ENCODE peak calls at places on chromosomes 6 and 20, in five cellular contexts. V is epithelial cell of esophagus, X is transverse colon, J is brain microvascular endothelial cell, I is uterus. R is an unnamed sample.

GRCh38 chr20:1870792-1871550 is 24.2 kb upstream of the SIRPA start:
- DNase-seq in V (no peak), X (no peak), J (no peak), I (no peak), R (no peak)

GRCh38 chr6:52509281-52510212 is 67.3 kb downstream of the TRAM2 start:
- DNase-seq in V (no peak), X (no peak), J (peak; percentile 68), I (no peak), R (peak; percentile 68)

GRCh38 chr6:45845546-45845945 is 170.1 kb downstream of the CLIC5 start:
- DNase-seq in V (peak; percentile 53), X (no peak), J (no peak), I (no peak), R (peak; percentile 58)

GRCh38 chr6:142728910-142729481 is 216.0 kb downstream of the HIVEP2 start:
- DNase-seq in V (no peak), X (no peak), J (peak; percentile 93), I (peak; percentile 25), R (peak; percentile 81)

GRCh38 chr6:46246081-46246480 is 75.3 kb upstream of the ENPP5 start:
- DNase-seq in V (no peak), X (no peak), J (no peak), I (no peak), R (peak; percentile 29)

GRCh38 chr6:38656896-38657295 is 17.2 kb upstream of the BTBD9 start:
- DNase-seq in V (no peak), X (no peak), J (no peak), I (no peak), R (no peak)

GRCh38 chr6:72421387-72421786 is 200.5 kb upstream of the KCNQ5 start:
- DNase-seq in V (no peak), X (no peak), J (no peak), I (no peak), R (no peak)

GRCh38 chr6:111602481-111603404 is 2.9 kb downstream of the TRAF3IP2 start:
- DNase-seq in V (peak; percentile 42), X (peak; percentile 21), J (peak; percentile 34), I (peak; percentile 70), R (peak; percentile 93)

GRCh38 chr6:116352515-116353471 is 18.0 kb upstream of the DSE start:
- DNase-seq in V (peak; percentile 61), X (no peak), J (no peak), I (no peak), R (peak; percentile 69)

GRCh38 chr20:34237942-34238341 is 3.3 kb upstream of the ASIP start:
- DNase-seq in V (no peak), X (no peak), J (no peak), I (no peak), R (no peak)

GRCh38 chr6:7644394-7644793 is 54.4 kb downstream of the SNRNP48 start:
- DNase-seq in V (peak; percentile 92), X (peak; percentile 16), J (no peak), I (no peak), R (no peak)

GRCh38 chr6:52027699-52028098 is 59.7 kb downstream of the PKHD1 start:
- DNase-seq in V (no peak), X (no peak), J (no peak), I (no peak), R (no peak)

GRCh38 chr6:163338671-163339405 is 75.7 kb upstream of the QKI start:
- DNase-seq in V (peak; percentile 5), X (no peak), J (peak; percentile 91), I (no peak), R (no peak)

GRCh38 chr6:14966111-14966901 is 279.6 kb upstream of the JARID2 start:
- DNase-seq in V (peak; percentile 48), X (no peak), J (no peak), I (no peak), R (no peak)

GRCh38 chr6:75147512-75147911 is 58.3 kb downstream of the COL12A1 start:
- DNase-seq in V (no peak), X (no peak), J (no peak), I (no peak), R (peak; percentile 76)

GRCh38 chr6:30399390-30400058 is 54.6 kb downstream of the RPP21 start:
- DNase-seq in V (peak; percentile 81), X (no peak), J (no peak), I (no peak), R (peak; percentile 30)

GRCh38 chr20:25238319-25239037 is 9.4 kb upstream of the PYGB start:
- DNase-seq in V (peak; percentile 76), X (no peak), J (peak; percentile 75), I (no peak), R (peak; percentile 51)

GRCh38 chr6:135240711-135241110 is 59.6 kb downstream of the MYB start:
- DNase-seq in V (no peak), X (no peak), J (no peak), I (no peak), R (no peak)

GRCh38 chr6:154482858-154483257 is 27.6 kb downstream of the CNKSR3 start:
- DNase-seq in V (no peak), X (no peak), J (no peak), I (peak; percentile 34), R (no peak)

GRCh38 chr6:75546401-75546800 is 52.8 kb upstream of the FILIP1 start:
- DNase-seq in V (peak; percentile 35), X (no peak), J (no peak), I (no peak), R (peak; percentile 56)

GRCh38 chr6:53671111-53671510 is 5.6 kb upstream of the KLHL31 start:
- DNase-seq in V (peak; percentile 66), X (no peak), J (no peak), I (no peak), R (no peak)

GRCh38 chr6:5214570-5215052 is 46.1 kb downstream of the LYRM4 start:
- DNase-seq in V (peak; percentile 73), X (peak; percentile 18), J (peak; percentile 52), I (no peak), R (peak; percentile 37)

GRCh38 chr6:138691595-138692057 is 81.9 kb upstream of the CCDC28A start:
- DNase-seq in V (peak; percentile 87), X (no peak), J (peak; percentile 63), I (no peak), R (peak; percentile 78)

GRCh38 chr20:58382096-58382495 is 6.9 kb upstream of the VAPB start:
- DNase-seq in V (no peak), X (no peak), J (no peak), I (no peak), R (no peak)

GRCh38 chr20:36860811-36861624 is 14.9 kb upstream of the TLDC2 start:
- DNase-seq in V (no peak), X (no peak), J (no peak), I (no peak), R (no peak)

GRCh38 chr6:14658030-14658429 is 540.5 kb downstream of the CD83 start:
- DNase-seq in V (no peak), X (no peak), J (no peak), I (no peak), R (no peak)

GRCh38 chr6:34341481-34341971 is 50.9 kb downstream of the NUDT3 start:
- DNase-seq in V (peak; percentile 48), X (no peak), J (no peak), I (peak; percentile 68), R (no peak)

GRCh38 chr20:34538671-34539123 is 19.8 kb upstream of the MAP1LC3A start:
- DNase-seq in V (peak; percentile 63), X (peak; percentile 55), J (peak; percentile 43), I (peak; percentile 33), R (peak; percentile 66)

GRCh38 chr6:128443553-128443952 is 76.8 kb downstream of the PTPRK start:
- DNase-seq in V (peak; percentile 66), X (no peak), J (peak; percentile 23), I (no peak), R (no peak)

GRCh38 chr6:143068001-143068400 is 7.3 kb downstream of the AIG1 start:
- DNase-seq in V (no peak), X (no peak), J (no peak), I (no peak), R (no peak)

DNA sequence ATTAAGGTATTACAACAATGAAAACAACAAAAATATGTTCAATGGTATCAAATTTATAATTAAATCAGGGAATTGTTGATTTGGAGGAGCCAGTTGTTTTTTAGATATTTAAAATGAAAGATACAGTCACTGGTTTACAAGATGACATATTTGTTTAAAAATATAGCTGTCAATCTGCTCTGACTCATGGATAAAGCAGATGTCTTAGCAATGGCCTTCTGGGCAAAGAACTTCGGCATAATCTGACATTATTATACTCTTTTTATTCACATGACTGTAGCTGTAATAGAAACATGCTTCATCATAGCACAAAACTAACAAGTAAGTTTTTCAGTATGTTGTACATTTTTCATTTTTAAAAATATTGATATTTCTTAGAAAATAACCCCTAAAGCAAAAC is 267.4 kb downstream of the CENPW start:
- DNase-seq in V (no peak), X (no peak), J (no peak), I (no peak), R (no peak)
- H3K4me3 ChIP-seq in V (no peak overlapping the region), X (no peak overlapping the region), J (no peak overlapping the region), I (no peak overlapping the region), R (no peak overlapping the region)

GRCh38 chr6:36442671-36443497 is at the start of the genes KCTD20 and PXT1:
- DNase-seq in V (peak; percentile 84), X (peak; percentile 91), J (peak; percentile 83), I (peak; percentile 85), R (peak; percentile 85)
- TF ChIP-seq CTCF in V (no peak), X (no peak), J (no peak), I (peak; percentile 32), R (no peak)

GRCh38 chr6:32127717-32128592 is at the start of gene ATF6B:
- DNase-seq in V (peak; percentile 100), X (peak; percentile 98), J (peak; percentile 100), I (peak; percentile 100), R (peak; percentile 99)

GRCh38 chr6:32126880-32127279 is 1.2 kb downstream of the ATF6B start:
- DNase-seq in V (peak; percentile 34), X (no peak), J (no peak), I (no peak), R (no peak)

GRCh38 chr6:32129297-32130088 is 595 bp downstream of the FKBPL start:
- DNase-seq in V (no peak), X (no peak), J (no peak), I (no peak), R (no peak)

GRCh38 chr6:32127409-32127716 is 683 bp downstream of the ATF6B start:
- DNase-seq in V (no peak), X (no peak), J (no peak), I (no peak), R (no peak)

DNA sequence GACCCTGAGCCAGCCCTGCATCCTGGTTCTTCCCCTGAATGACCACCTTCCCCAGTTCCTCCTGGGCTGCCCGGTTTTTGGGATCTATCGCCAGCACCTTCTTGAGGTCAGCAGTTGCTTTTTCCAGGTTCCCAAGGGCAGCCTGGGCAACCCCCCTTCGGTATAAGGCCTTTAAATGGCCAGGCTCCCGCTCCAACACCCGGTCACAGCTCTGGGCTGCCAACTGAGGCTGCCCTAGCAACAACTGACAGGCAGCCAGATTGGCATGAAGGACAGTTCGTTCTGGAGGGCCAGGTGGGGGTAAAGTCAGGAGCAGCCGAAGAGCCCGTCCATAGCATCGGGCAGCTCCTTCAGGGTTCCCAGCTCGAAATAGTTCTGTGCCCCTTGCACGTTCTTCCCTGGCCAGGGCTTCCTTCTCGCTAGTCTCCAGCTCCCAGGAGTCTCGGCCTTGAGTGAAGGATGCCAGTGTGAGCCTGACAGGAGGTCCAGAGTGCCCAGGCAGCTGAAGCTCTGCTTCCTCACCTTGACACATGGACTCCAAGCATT is 778 bp upstream of the ATF6B start:
- DNase-seq in V (no peak), X (no peak), J (no peak), I (no peak), R (no peak)
- H3K4me3 ChIP-seq in V (peak overlapping the region; percentile 73), X (no peak overlapping the region), J (peak overlapping the region; percentile 3), I (no peak overlapping the region), R (peak overlapping the region; percentile 78)

DNA sequence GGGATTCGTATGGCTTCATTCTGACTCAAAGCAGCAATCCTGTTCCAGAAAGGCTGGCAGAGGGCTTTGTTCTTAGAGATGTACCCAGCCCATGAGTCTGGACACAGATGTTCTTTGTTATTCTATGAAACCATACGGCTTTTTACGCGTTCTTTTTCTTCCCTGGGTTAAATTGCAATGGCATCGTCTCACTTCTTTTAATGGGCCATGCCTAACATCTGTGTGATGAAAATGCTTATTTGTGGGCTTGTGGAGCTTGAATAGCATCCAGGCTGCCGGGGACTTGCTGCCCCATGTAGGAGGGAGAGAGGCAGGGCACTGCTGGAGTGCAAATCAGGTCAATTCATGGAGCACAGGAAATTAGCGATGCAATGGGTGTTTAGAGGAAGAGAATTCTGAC is 19.4 kb downstream of the FAM50B start:
- DNase-seq in V (no peak), X (no peak), J (no peak), I (no peak), R (peak; percentile 75)
- TF ChIP-seq CTCF in V (no peak), X (no peak), J (no peak), I (no peak), R (no peak)